ENCODE peak calls at places on chromosome 13, in seven cellular contexts. U, R, Q, S, E, V and G are unnamed samples.

GRCh38 chr13:56953965-56954364 is 186.8 kb upstream of the PRR20A start:
- DNase-seq in U (no peak), R (no peak), Q (no peak), S (no peak), E (no peak), V (no peak), G (no peak)

GRCh38 chr13:80009760-80010159 is 331.2 kb downstream of the SPRY2 start:
- DNase-seq in U (no peak), R (no peak), Q (no peak), S (no peak), E (no peak), V (no peak), G (no peak)

GRCh38 chr13:53238241-53238640 is 209.6 kb downstream of the OLFM4 start:
- DNase-seq in U (no peak), R (no peak), Q (no peak), S (peak), E (no peak), V (no peak), G (no peak)

GRCh38 chr13:106522112-106522511 is 13.3 kb downstream of the EFNB2 start:
- DNase-seq in U (no peak), R (no peak), Q (no peak), S (no peak), E (no peak), V (no peak), G (no peak)

GRCh38 chr13:77896536-77896935 is 22.1 kb downstream of the EDNRB start:
- DNase-seq in U (peak), R (no peak), Q (no peak), S (no peak), E (no peak), V (no peak), G (no peak)

GRCh38 chr13:108227651-108228272 is 9.6 kb downstream of the ABHD13 start:
- DNase-seq in U (no peak), R (peak), Q (no peak), S (peak), E (peak), V (no peak), G (peak)

GRCh38 chr13:75365724-75366173 is 116.2 kb downstream of the TBC1D4 start:
- DNase-seq in U (no peak), R (no peak), Q (no peak), S (no peak), E (peak), V (no peak), G (peak)

GRCh38 chr13:30526612-30527217 is 61.0 kb upstream of the HMGB1 start:
- DNase-seq in U (no peak), R (no peak), Q (peak), S (peak), E (no peak), V (no peak), G (no peak)

GRCh38 chr13:27551563-27551962 is 68.8 kb downstream of the LNX2 start:
- DNase-seq in U (no peak), R (no peak), Q (no peak), S (no peak), E (no peak), V (no peak), G (no peak)

GRCh38 chr13:27559714-27560113 is 60.6 kb downstream of the LNX2 start:
- DNase-seq in U (no peak), R (no peak), Q (no peak), S (no peak), E (no peak), V (no peak), G (no peak)

DNA sequence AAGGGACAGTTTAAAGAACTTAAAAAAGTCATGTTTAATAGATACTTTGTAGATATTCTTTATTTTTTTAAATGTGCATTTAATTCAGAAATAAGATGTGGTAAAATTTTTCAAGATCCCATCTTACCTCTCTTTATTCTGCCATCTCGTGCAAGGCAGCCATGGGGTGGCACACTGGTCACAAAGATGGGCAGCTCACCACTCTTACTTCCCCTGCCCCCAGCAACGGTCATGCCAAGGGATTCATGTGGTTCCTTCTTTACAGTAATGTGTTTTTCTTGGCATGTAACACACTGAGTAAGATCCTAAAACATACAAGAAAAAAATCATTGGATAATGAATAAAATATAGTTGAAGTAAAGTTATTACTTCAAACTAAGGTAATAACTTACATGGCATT is 64.2 kb downstream of the LNX2 start:
- DNase-seq in U (no peak), R (no peak), Q (peak), S (no peak), E (no peak), V (no peak), G (no peak)
- TF ChIP-seq CTCF in U (no peak), R (no peak), Q (peak), S (no peak), E (no peak), V (peak), G (peak)

GRCh38 chr13:57996717-57997116 is 365.2 kb downstream of the PCDH17 start:
- DNase-seq in U (no peak), R (no peak), Q (no peak), S (no peak), E (no peak), V (no peak), G (no peak)
- TF ChIP-seq CTCF in U (no peak), R (no peak), Q (no peak), S (no peak), E (no peak), V (no peak), G (no peak)

DNA sequence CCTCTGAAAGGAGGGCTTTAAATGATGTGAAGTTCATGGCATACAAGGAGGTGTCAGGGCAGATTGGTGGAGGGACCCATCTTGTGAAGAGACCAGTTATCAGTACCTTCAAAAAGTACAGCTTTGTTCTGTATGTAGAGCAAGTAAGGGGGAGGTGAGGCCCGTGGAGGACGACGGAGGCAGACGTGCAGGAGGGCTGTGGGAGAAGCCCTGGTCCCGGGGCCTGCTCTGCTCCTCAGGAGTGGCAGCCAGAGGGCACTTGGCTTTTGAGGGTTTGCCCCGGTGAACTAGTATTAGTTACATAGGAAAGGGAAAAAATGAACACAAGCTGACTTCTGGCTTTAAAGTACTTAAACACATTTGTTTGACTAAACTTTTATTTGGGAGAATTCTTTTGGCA is 42.1 kb downstream of the COG3 start:
- DNase-seq in U (no peak), R (no peak), Q (no peak), S (no peak), E (no peak), V (no peak), G (no peak)
- TF ChIP-seq CTCF in U (no peak), R (no peak), Q (no peak), S (no peak), E (no peak), V (no peak), G (no peak)

DNA sequence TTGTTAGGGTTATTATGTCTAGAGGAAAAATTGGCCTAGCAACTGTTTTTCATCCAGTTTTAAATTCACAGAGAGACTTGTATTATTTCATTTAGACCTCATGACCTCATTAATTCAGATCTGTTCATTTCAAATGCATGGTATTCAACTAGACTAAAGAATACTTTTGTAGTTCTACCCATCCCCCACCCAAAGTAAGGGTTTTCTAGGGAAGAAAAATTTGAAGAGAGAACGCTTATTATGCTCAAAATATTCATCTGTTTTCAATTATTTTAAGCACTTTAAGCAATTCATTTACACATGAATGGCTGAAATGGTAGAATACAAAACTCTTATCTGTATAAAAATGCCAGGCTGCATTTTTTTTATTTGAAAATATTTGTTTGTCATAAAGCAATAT is 1781.8 kb upstream of the MIR17HG start:
- DNase-seq in U (no peak), R (no peak), Q (no peak), S (no peak), E (no peak), V (no peak), G (no peak)
- TF ChIP-seq CTCF in U (no peak), R (no peak), Q (no peak), S (no peak), E (no peak), V (no peak), G (no peak)

DNA sequence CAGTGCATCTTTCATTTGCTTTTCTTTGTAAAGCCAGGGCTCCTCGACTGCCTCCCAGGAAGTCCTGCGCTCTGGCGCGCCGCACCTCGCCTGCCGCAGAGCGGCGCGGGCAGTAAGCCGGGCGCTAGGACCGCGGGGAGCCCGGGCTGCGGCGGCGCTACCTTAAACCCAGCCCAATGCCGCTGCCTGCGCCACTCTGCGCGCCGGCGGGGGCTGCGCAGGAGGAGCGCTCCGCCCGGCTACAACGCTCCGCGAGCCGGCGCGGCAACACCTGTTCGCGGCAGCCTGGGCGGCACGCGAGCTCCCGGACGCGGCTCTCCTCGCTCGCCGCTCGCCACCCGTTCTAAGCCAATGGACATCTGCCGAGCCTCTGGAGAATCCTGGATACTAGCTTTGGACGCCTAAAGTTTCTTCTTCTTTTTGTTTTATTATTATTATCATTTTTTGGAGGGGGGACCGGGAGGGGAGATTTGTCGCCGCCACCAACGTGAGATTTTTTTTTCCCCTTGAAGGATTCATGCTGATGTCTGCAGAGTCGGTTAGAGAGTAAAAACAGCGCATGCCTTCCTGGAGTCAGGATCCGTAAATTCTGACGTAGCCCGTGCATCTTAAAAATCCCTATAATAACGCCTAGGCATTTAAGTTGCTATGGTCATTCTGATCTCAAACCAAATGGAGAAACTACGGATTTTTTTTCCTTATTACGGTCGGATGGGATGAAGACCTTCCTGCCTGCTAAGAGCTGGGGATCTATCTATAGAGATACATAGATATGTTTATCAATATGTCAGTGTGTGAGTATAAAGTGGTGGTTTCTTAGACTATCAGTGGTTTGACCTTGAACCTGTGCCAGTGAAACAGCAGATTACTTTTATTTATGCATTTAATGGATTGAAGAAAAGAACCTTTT is at the start of gene FGF9:
- DNase-seq in U (peak), R (peak), Q (peak), S (peak), E (peak), V (peak), G (peak)
- TF ChIP-seq CTCF in U (no peak), R (no peak), Q (peak), S (peak), E (no peak), V (no peak), G (peak)

DNA sequence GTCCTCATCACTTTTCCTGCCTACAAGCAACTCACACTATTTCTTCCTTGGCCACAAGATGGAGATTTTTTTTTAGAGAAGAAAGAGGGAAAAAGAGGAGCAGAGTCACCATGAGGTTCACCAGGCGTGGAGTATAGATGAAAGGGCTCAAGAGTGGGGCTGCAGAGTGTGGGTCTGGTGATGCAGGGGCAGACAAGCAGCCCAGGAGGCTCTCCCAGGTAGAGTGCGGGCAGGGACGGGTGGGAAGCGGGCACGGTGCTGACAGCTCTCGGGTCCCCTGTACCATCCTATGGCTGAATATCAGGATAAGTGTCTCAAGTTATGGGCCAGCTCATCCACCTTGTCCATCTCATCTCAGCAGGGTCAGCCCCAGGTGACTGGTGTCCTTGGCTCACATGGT is 110.9 kb downstream of the SOX1 start:
- DNase-seq in U (no peak), R (no peak), Q (no peak), S (no peak), E (no peak), V (no peak), G (no peak)
- TF ChIP-seq CTCF in U (no peak), R (no peak), Q (no peak), S (no peak), E (no peak), V (no peak), G (no peak)